ENCODE peak calls at places on chromosomes 3 and 15, in ten cellular contexts. One of them, this sample, is unnamed.

GRCh38 chr3:197023998-197024651 is 5.5 kb downstream of the MELTF start:
- DNase-seq in HCT116: no peak
- DNase-seq in heart right ventricle: no peak
- DNase-seq in CD8-positive, alpha-beta memory T cell: no peak
- DNase-seq in adrenal gland: no peak
- DNase-seq in A549: no peak
- DNase-seq in mesendoderm: no peak
- DNase-seq in uterus: no peak
- DNase-seq in ovary: peak; percentile 36
- DNase-seq in GM23248: peak; percentile 27
- DNase-seq in this sample: no peak

GRCh38 chr3:32501785-32502088 is 915 bp downstream of the CMTM6 start:
- DNase-seq in A549: no peak
- DNase-seq in HCT116: no peak
- DNase-seq in ovary: no peak
- DNase-seq in adrenal gland: no peak
- DNase-seq in mesendoderm: no peak
- DNase-seq in uterus: no peak
- DNase-seq in CD8-positive, alpha-beta memory T cell: no peak
- DNase-seq in heart right ventricle: no peak
- DNase-seq in GM23248: no peak
- DNase-seq in this sample: no peak

GRCh38 chr3:124784686-124785382 is 54.6 kb downstream of the UMPS start:
- DNase-seq in heart right ventricle: no peak
- DNase-seq in GM23248: no peak
- DNase-seq in adrenal gland: no peak
- DNase-seq in A549: no peak
- DNase-seq in uterus: no peak
- DNase-seq in ovary: no peak
- DNase-seq in CD8-positive, alpha-beta memory T cell: no peak
- DNase-seq in mesendoderm: no peak
- DNase-seq in HCT116: no peak
- DNase-seq in this sample: no peak

GRCh38 chr3:55489804-55490132 is 2.7 kb upstream of the WNT5A start:
- DNase-seq in A549: no peak
- DNase-seq in heart right ventricle: no peak
- DNase-seq in ovary: peak; percentile 57
- DNase-seq in uterus: peak; percentile 22
- DNase-seq in HCT116: no peak
- DNase-seq in adrenal gland: no peak
- DNase-seq in mesendoderm: peak; percentile 76
- DNase-seq in CD8-positive, alpha-beta memory T cell: no peak
- DNase-seq in GM23248: no peak
- DNase-seq in this sample: no peak

GRCh38 chr15:60507596-60508424 is 28.9 kb upstream of the ICE2 start:
- DNase-seq in adrenal gland: peak; percentile 41
- DNase-seq in A549: peak; percentile 75
- DNase-seq in HCT116: peak; percentile 54
- DNase-seq in uterus: no peak
- DNase-seq in GM23248: peak; percentile 74
- DNase-seq in heart right ventricle: no peak
- DNase-seq in ovary: no peak
- DNase-seq in CD8-positive, alpha-beta memory T cell: peak; percentile 69
- DNase-seq in mesendoderm: peak; percentile 69
- DNase-seq in this sample: no peak

GRCh38 chr3:13009132-13009945 is 63.9 kb downstream of the IQSEC1 start:
- DNase-seq in GM23248: no peak
- DNase-seq in CD8-positive, alpha-beta memory T cell: peak; percentile 56
- DNase-seq in adrenal gland: no peak
- DNase-seq in ovary: peak; percentile 54
- DNase-seq in HCT116: no peak
- DNase-seq in A549: no peak
- DNase-seq in uterus: no peak
- DNase-seq in mesendoderm: no peak
- DNase-seq in heart right ventricle: peak; percentile 71
- DNase-seq in this sample: peak; percentile 72

GRCh38 chr3:12159227-12159601 is 502 bp upstream of the TIMP4 start:
- DNase-seq in heart right ventricle: no peak
- DNase-seq in adrenal gland: no peak
- DNase-seq in uterus: no peak
- DNase-seq in ovary: no peak
- DNase-seq in CD8-positive, alpha-beta memory T cell: no peak
- DNase-seq in A549: no peak
- DNase-seq in mesendoderm: peak; percentile 79
- DNase-seq in GM23248: peak; percentile 4
- DNase-seq in HCT116: no peak
- DNase-seq in this sample: no peak

GRCh38 chr3:54931182-54931581 is 3.3 kb upstream of the LRTM1 start:
- DNase-seq in GM23248: no peak
- DNase-seq in HCT116: no peak
- DNase-seq in ovary: no peak
- DNase-seq in uterus: no peak
- DNase-seq in heart right ventricle: no peak
- DNase-seq in mesendoderm: peak; percentile 18
- DNase-seq in A549: no peak
- DNase-seq in CD8-positive, alpha-beta memory T cell: no peak
- DNase-seq in adrenal gland: no peak
- DNase-seq in this sample: no peak

GRCh38 chr3:53109190-53109589 is 21.0 kb downstream of the RFT1 start:
- DNase-seq in GM23248: peak; percentile 89
- DNase-seq in adrenal gland: no peak
- DNase-seq in mesendoderm: no peak
- DNase-seq in A549: no peak
- DNase-seq in CD8-positive, alpha-beta memory T cell: no peak
- DNase-seq in ovary: no peak
- DNase-seq in uterus: no peak
- DNase-seq in heart right ventricle: no peak
- DNase-seq in HCT116: no peak
- DNase-seq in this sample: no peak

GRCh38 chr15:50148362-50148963 is 29.4 kb upstream of the ATP8B4 start:
- DNase-seq in HCT116: peak; percentile 81
- DNase-seq in GM23248: peak; percentile 67
- DNase-seq in CD8-positive, alpha-beta memory T cell: no peak
- DNase-seq in heart right ventricle: no peak
- DNase-seq in ovary: no peak
- DNase-seq in mesendoderm: peak; percentile 95
- DNase-seq in adrenal gland: peak; percentile 34
- DNase-seq in A549: no peak
- DNase-seq in uterus: no peak
- DNase-seq in this sample: no peak

GRCh38 chr3:193040836-193041672 is 123.4 kb upstream of the MB21D2 start:
- DNase-seq in A549: peak; percentile 15
- DNase-seq in GM23248: peak; percentile 61
- DNase-seq in uterus: no peak
- DNase-seq in ovary: no peak
- DNase-seq in HCT116: peak; percentile 50
- DNase-seq in adrenal gland: peak; percentile 14
- DNase-seq in CD8-positive, alpha-beta memory T cell: peak; percentile 13
- DNase-seq in mesendoderm: peak; percentile 74
- DNase-seq in heart right ventricle: no peak
- DNase-seq in this sample: no peak

GRCh38 chr3:43647331-43648166 is 25.7 kb upstream of the ANO10 start:
- DNase-seq in GM23248: peak; percentile 14
- DNase-seq in uterus: no peak
- DNase-seq in HCT116: no peak
- DNase-seq in adrenal gland: no peak
- DNase-seq in heart right ventricle: no peak
- DNase-seq in ovary: no peak
- DNase-seq in A549: no peak
- DNase-seq in CD8-positive, alpha-beta memory T cell: no peak
- DNase-seq in mesendoderm: peak; percentile 7
- DNase-seq in this sample: no peak

GRCh38 chr3:169241575-169241927 is 422.0 kb downstream of the MECOM start:
- DNase-seq in mesendoderm: peak; percentile 28
- DNase-seq in ovary: no peak
- DNase-seq in heart right ventricle: no peak
- DNase-seq in adrenal gland: no peak
- DNase-seq in HCT116: no peak
- DNase-seq in GM23248: peak; percentile 60
- DNase-seq in A549: no peak
- DNase-seq in CD8-positive, alpha-beta memory T cell: no peak
- DNase-seq in uterus: no peak
- DNase-seq in this sample: no peak

GRCh38 chr3:169243122-169243521 is 420.4 kb downstream of the MECOM start:
- DNase-seq in mesendoderm: no peak
- DNase-seq in HCT116: no peak
- DNase-seq in uterus: no peak
- DNase-seq in CD8-positive, alpha-beta memory T cell: no peak
- DNase-seq in adrenal gland: no peak
- DNase-seq in GM23248: no peak
- DNase-seq in A549: no peak
- DNase-seq in heart right ventricle: no peak
- DNase-seq in ovary: no peak
- DNase-seq in this sample: no peak

GRCh38 chr3:169239756-169240155 is 423.8 kb downstream of the MECOM start:
- DNase-seq in uterus: no peak
- DNase-seq in CD8-positive, alpha-beta memory T cell: no peak
- DNase-seq in heart right ventricle: no peak
- DNase-seq in ovary: no peak
- DNase-seq in mesendoderm: no peak
- DNase-seq in GM23248: no peak
- DNase-seq in HCT116: no peak
- DNase-seq in adrenal gland: no peak
- DNase-seq in A549: no peak
- DNase-seq in this sample: no peak

GRCh38 chr3:169241928-169242751 is 421.4 kb downstream of the MECOM start:
- DNase-seq in GM23248: peak; percentile 61
- DNase-seq in CD8-positive, alpha-beta memory T cell: no peak
- DNase-seq in ovary: no peak
- DNase-seq in heart right ventricle: peak; percentile 47
- DNase-seq in adrenal gland: no peak
- DNase-seq in mesendoderm: peak; percentile 70
- DNase-seq in uterus: no peak
- DNase-seq in A549: no peak
- DNase-seq in HCT116: no peak
- DNase-seq in this sample: no peak

GRCh38 chr3:169240786-169241486 is 422.6 kb downstream of the MECOM start:
- DNase-seq in mesendoderm: no peak
- DNase-seq in GM23248: no peak
- DNase-seq in uterus: no peak
- DNase-seq in ovary: no peak
- DNase-seq in CD8-positive, alpha-beta memory T cell: no peak
- DNase-seq in HCT116: no peak
- DNase-seq in adrenal gland: no peak
- DNase-seq in A549: no peak
- DNase-seq in heart right ventricle: no peak
- DNase-seq in this sample: no peak
- H3K4me3 ChIP-seq in mesendoderm: no peak overlapping the region
- H3K4me3 ChIP-seq in GM23248: peak overlapping the region; percentile 81
- H3K4me3 ChIP-seq in uterus: no peak overlapping the region
- H3K4me3 ChIP-seq in ovary: no peak overlapping the region
- H3K4me3 ChIP-seq in CD8-positive, alpha-beta memory T cell: no peak overlapping the region
- H3K4me3 ChIP-seq in HCT116: no peak overlapping the region
- H3K4me3 ChIP-seq in adrenal gland: no peak overlapping the region
- H3K4me3 ChIP-seq in A549: no peak overlapping the region
- H3K4me3 ChIP-seq in heart right ventricle: no peak overlapping the region
- H3K4me3 ChIP-seq in this sample: no peak overlapping the region

DNA sequence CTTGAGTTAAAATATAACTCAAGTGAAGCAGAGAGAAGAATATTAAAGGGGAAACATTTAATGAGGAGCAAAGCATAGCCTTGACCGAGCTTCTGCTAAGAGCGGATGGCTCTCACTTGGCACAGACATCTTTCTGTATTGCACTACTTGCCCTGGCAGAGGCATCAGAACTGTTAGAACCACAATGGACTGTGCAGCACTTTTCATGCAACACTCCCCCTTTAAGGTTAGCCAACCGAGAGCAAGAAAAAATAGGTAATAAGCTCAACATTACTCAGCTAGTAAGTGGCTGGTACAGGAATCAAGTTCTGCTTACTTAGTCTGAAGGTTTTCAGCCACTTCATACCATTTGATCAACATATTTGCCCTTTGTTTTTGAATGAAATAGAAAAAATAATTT is 33.7 kb downstream of the CRTC3 start:
- DNase-seq in ovary: no peak
- DNase-seq in GM23248: no peak
- DNase-seq in HCT116: no peak
- DNase-seq in uterus: no peak
- DNase-seq in adrenal gland: peak; percentile 52
- DNase-seq in CD8-positive, alpha-beta memory T cell: no peak
- DNase-seq in A549: no peak
- DNase-seq in heart right ventricle: no peak
- DNase-seq in mesendoderm: no peak
- DNase-seq in this sample: no peak
- H3K4me1 ChIP-seq in ovary: peaks cover 28% of the 10 kb centered on the region
- H3K4me1 ChIP-seq in GM23248: peaks cover 39% of the 10 kb centered on the region
- H3K4me1 ChIP-seq in HCT116: no peaks in the 10 kb centered on the region
- H3K4me1 ChIP-seq in uterus: peaks cover 6% of the 10 kb centered on the region
- H3K4me1 ChIP-seq in adrenal gland: peaks cover 77% of the 10 kb centered on the region
- H3K4me1 ChIP-seq in CD8-positive, alpha-beta memory T cell: peaks cover 84% of the 10 kb centered on the region
- H3K4me1 ChIP-seq in A549: peaks cover 34% of the 10 kb centered on the region
- H3K4me1 ChIP-seq in heart right ventricle: peaks cover 92% of the 10 kb centered on the region
- H3K4me1 ChIP-seq in mesendoderm: no peaks in the 10 kb centered on the region
- H3K4me1 ChIP-seq in this sample: peaks cover 4% of the 10 kb centered on the region

DNA sequence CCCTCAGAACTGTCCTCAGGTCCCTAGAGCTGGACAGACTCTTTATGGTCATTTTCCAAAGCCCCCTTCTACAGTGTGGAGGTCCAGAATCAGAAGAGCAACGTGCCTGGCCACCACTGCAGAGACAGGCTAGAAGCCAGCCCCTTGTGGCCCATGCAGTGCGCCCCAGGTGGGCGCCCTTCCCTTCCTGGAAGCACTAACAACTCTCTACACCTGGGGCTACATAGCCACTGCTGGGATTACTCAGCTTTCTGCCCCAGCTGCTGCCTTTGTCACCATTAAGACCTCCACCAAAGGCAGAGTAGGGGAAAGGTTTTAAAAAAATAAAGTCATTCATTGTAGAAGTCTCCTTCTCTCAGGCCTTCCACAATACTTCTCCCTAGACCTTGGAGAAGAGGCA is 2.3 kb downstream of the RASGRP1 start:
- DNase-seq in HCT116: no peak
- DNase-seq in ovary: no peak
- DNase-seq in heart right ventricle: no peak
- DNase-seq in CD8-positive, alpha-beta memory T cell: peak; percentile 25
- DNase-seq in A549: no peak
- DNase-seq in GM23248: no peak
- DNase-seq in adrenal gland: no peak
- DNase-seq in uterus: no peak
- DNase-seq in mesendoderm: peak; percentile 25
- DNase-seq in this sample: no peak
- H3K4me3 ChIP-seq in HCT116: no peak overlapping the region
- H3K4me3 ChIP-seq in ovary: no peak overlapping the region
- H3K4me3 ChIP-seq in heart right ventricle: peak overlapping the region; percentile 71
- H3K4me3 ChIP-seq in CD8-positive, alpha-beta memory T cell: peak overlapping the region; percentile 90
- H3K4me3 ChIP-seq in A549: no peak overlapping the region
- H3K4me3 ChIP-seq in GM23248: no peak overlapping the region
- H3K4me3 ChIP-seq in adrenal gland: no peak overlapping the region
- H3K4me3 ChIP-seq in uterus: no peak overlapping the region
- H3K4me3 ChIP-seq in mesendoderm: no peak overlapping the region
- H3K4me3 ChIP-seq in this sample: no peak overlapping the region

DNA sequence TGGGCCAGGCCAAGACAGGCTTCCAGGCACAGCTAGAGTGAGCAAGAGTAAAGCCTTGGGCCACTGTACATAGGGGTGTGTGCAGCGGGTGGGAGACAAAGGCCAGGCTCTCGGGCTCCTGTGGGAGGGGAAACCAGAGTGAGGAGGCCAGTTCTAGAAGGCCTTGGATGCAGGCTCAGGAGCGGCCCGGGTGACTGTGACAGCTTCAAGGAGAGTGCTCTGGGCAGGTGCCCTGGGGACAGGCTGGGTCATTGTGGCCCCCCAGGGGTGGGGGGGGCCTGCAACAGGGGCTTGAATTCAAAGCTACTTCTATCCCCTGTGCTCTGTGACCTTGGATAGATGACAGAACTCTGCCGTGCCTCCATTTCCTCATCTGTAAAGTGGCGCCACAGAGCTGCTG is 109.2 kb downstream of the DNAJB8 start:
- DNase-seq in HCT116: no peak
- DNase-seq in CD8-positive, alpha-beta memory T cell: no peak
- DNase-seq in GM23248: no peak
- DNase-seq in uterus: no peak
- DNase-seq in A549: no peak
- DNase-seq in ovary: no peak
- DNase-seq in mesendoderm: no peak
- DNase-seq in heart right ventricle: no peak
- DNase-seq in adrenal gland: no peak
- DNase-seq in this sample: no peak
- H3K4me1 ChIP-seq in HCT116: no peaks in the 10 kb centered on the region
- H3K4me1 ChIP-seq in CD8-positive, alpha-beta memory T cell: no peaks in the 10 kb centered on the region
- H3K4me1 ChIP-seq in GM23248: no peaks in the 10 kb centered on the region
- H3K4me1 ChIP-seq in uterus: peaks cover 7% of the 10 kb centered on the region
- H3K4me1 ChIP-seq in A549: peaks cover 15% of the 10 kb centered on the region
- H3K4me1 ChIP-seq in ovary: no peaks in the 10 kb centered on the region
- H3K4me1 ChIP-seq in mesendoderm: no peaks in the 10 kb centered on the region
- H3K4me1 ChIP-seq in heart right ventricle: peaks cover 16% of the 10 kb centered on the region
- H3K4me1 ChIP-seq in adrenal gland: peaks cover 19% of the 10 kb centered on the region
- H3K4me1 ChIP-seq in this sample: peaks cover 17% of the 10 kb centered on the region

This sample was measured in lung.